ENCODE peak calls at places on chromosomes 6 and 20, in five cellular contexts. J, I, W, S and C are unnamed samples.

GRCh38 chr6:73452107-73452461 is at the start of gene CGAS:
- DNase-seq in J (peak), I (no peak), W (peak), S (peak), C (no peak)

GRCh38 chr6:53979468-53980067 is 131.7 kb upstream of the MLIP start:
- DNase-seq in J (no peak), I (no peak), W (no peak), S (peak), C (no peak)

GRCh38 chr6:10643214-10643641 is 51.2 kb downstream of the C6orf52 start:
- DNase-seq in J (no peak), I (no peak), W (no peak), S (no peak), C (no peak)

GRCh38 chr6:75272145-75272840 is 12.3 kb downstream of the TMEM30A start:
- DNase-seq in J (peak), I (no peak), W (no peak), S (no peak), C (no peak)

GRCh38 chr6:2124260-2124709 is 121.1 kb downstream of the GMDS start:
- DNase-seq in J (no peak), I (no peak), W (peak), S (no peak), C (no peak)

GRCh38 chr6:10901751-10902150 is 14.9 kb downstream of the SYCP2L start:
- DNase-seq in J (no peak), I (no peak), W (no peak), S (no peak), C (no peak)

GRCh38 chr6:40359808-40360207 is 227.4 kb downstream of the LRFN2 start:
- DNase-seq in J (no peak), I (no peak), W (no peak), S (peak), C (no peak)

GRCh38 chr6:147508073-147508870 is at the start of gene SAMD5:
- DNase-seq in J (peak), I (no peak), W (peak), S (peak), C (no peak)

GRCh38 chr6:140445474-140446004 is 1071.1 kb upstream of the CITED2 start:
- DNase-seq in J (no peak), I (no peak), W (no peak), S (peak), C (no peak)

DNA sequence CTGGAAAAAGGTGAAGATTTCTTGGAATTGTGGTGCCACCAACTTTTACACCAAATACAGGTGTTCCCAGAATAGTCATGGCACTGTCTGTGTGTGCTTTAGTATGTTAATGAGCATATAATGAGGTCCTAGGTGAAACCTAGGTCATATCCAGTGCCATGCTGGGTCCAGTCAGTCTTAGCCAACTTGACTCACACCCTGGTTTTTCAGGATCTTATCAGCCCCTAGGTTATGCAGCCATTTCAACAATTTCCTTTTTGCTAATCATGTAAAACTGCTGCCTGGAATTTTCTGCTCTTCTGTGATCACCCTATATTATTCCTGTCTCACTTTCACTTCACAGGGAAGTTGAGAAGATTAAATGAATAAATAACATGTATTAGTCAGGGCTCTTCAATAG is 23.7 kb downstream of the SDHAF4 start:
- DNase-seq in J (no peak), I (no peak), W (no peak), S (peak), C (no peak)
- H3K4me3 ChIP-seq in J (no peak), I (no peak), W (no peak), S (no peak), C (no peak)

GRCh38 chr6:127518212-127518709 is 874 bp downstream of the MTCL3 start:
- DNase-seq in J (no peak), I (no peak), W (no peak), S (peak), C (no peak)

GRCh38 chr6:127517698-127518097 is 1.4 kb downstream of the MTCL3 start:
- DNase-seq in J (no peak), I (no peak), W (no peak), S (no peak), C (no peak)

GRCh38 chr6:127518710-127519468 is at the start of gene MTCL3:
- DNase-seq in J (peak), I (no peak), W (no peak), S (peak), C (no peak)

GRCh38 chr6:127519469-127519785 is 292 bp upstream of the MTCL3 start:
- DNase-seq in J (no peak), I (no peak), W (no peak), S (no peak), C (no peak)

DNA sequence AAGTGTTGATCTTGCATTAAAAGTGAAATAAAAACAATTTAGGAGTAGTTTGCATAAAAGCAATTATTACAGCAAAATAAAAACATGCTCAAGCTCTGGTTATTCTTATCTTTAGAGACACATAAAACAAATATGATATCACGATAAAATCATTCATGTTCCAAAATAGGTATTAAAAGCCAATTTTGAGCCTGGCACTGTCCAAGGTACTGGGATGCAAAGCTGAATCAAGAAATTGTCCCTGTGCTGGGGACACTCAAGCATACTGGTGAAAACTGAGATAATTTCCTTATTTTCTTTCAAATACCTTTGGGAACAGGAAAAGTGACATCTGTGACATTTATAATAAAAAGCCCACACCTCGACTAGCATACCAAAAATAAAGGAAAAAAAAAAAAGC is 926 bp upstream of the MTCL3 start:
- DNase-seq in J (no peak), I (no peak), W (no peak), S (peak), C (no peak)
- H3K4me3 ChIP-seq in J (no peak), I (no peak), W (no peak), S (no peak), C (no peak)

GRCh38 chr6:149563928-149564325 is 2.2 kb upstream of the GINM1 start:
- DNase-seq in J (no peak), I (no peak), W (no peak), S (no peak), C (no peak)

GRCh38 chr6:149565539-149566371 is 420 bp upstream of the GINM1 start:
- DNase-seq in J (peak), I (peak), W (peak), S (peak), C (peak)

GRCh38 chr6:149566372-149567193 is at the start of gene GINM1:
- DNase-seq in J (peak), I (no peak), W (peak), S (peak), C (peak)

GRCh38 chr6:149567194-149567586 is 1.0 kb downstream of the GINM1 start:
- DNase-seq in J (no peak), I (no peak), W (no peak), S (no peak), C (no peak)

DNA sequence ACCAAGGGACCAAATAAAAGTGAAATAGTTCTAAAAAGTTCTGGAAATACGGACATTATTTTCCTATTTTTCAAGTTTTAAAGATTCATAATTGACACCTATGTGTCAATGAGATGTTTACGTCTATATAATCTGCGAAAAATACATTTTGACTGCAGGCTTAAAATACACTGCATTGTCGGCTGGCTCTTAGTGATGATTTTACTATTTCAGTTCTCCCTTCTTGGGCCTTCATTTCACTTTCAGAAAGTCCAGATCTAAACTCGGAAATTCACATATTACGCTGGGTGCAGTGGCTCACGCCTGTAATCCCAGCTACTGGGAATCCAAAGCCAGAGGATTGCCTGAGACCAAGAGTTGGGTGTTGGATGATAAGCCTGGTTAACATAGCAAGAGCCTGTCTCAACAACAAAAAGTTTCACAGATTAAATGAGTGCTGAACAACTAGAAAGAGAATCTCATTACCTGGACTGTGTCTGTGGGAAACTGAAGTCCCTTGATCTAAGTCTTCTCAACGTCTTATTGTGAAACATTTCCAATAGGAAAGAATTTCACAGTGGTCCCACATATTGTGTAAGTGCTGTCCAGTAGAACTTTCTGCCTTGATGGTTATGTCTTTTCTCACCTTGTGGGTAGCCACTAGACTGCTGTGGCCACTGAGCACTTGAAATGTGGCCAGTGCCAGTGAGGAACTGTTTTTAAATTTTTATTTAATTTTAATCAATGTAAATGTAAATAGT is 1.8 kb downstream of the GINM1 start:
- DNase-seq in J (no peak), I (no peak), W (no peak), S (no peak), C (no peak)
- H3K4me3 ChIP-seq in J (no peak), I (no peak), W (no peak), S (no peak), C (no peak)

GRCh38 chr20:328596-329324 is 3.4 kb downstream of the SOX12 start:
- DNase-seq in J (no peak), I (no peak), W (no peak), S (no peak), C (no peak)

GRCh38 chr20:330233-331149 is 5.1 kb downstream of the SOX12 start:
- DNase-seq in J (peak), I (no peak), W (peak), S (peak), C (no peak)

GRCh38 chr20:329851-330232 is 4.5 kb downstream of the SOX12 start:
- DNase-seq in J (no peak), I (no peak), W (no peak), S (no peak), C (no peak)

GRCh38 chr20:327946-328563 is 2.7 kb downstream of the SOX12 start:
- DNase-seq in J (no peak), I (no peak), W (peak), S (no peak), C (no peak)

GRCh38 chr20:329325-329695 is 4.0 kb downstream of the SOX12 start:
- DNase-seq in J (no peak), I (no peak), W (no peak), S (no peak), C (no peak)
- H3K4me3 ChIP-seq in J (no peak), I (peak), W (no peak), S (no peak), C (no peak)

DNA sequence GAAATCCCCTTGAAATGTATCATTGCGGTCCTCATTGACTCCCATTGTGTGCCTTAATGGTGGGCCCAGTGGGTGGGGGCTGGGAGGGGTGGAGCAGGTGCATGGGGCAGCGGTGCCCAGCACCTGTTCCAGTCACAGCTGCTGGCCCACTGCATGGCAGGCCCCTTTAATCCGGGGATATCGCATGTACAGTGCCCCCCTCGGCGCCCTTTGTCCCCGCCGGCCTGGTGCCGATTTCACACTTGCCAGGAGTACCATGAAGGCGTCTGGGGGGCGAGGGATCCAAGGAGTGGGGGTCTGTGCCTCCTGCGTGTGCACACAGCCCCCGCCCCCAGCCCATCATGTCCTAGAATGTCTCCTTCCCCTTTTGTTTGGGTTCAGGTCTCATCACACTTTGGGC is 2.8 kb downstream of the SNAI1 start:
- DNase-seq in J (no peak), I (no peak), W (no peak), S (no peak), C (no peak)
- H3K4me3 ChIP-seq in J (no peak), I (peak), W (no peak), S (peak), C (peak)

DNA sequence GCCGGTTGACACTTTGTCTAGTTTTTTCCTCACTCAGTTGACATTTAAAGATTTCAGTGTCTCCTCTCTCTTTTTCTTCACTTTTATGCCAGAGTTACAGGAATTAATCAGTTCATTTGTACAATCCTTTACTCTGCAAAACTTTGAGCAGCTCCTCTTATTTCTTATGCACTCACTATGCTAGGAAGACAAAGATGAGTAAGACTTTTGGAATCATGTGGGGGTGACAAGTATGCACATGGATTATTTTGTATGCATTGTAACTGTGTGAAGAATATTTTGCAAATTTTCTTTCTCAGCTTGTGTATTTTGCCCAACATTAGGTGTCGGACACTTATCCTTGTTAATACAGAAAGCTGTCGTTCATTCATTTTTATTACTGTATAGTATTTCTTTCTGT is 88.6 kb downstream of the PPP1R14C start:
- DNase-seq in J (peak), I (no peak), W (no peak), S (no peak), C (no peak)
- H3K4me3 ChIP-seq in J (no peak), I (no peak), W (no peak), S (no peak), C (no peak)

GRCh38 chr6:151059612-151060095 is 180.1 kb upstream of the AKAP12 start:
- DNase-seq in J (peak), I (no peak), W (no peak), S (no peak), C (no peak)

GRCh38 chr6:151063339-151063738 is 176.4 kb upstream of the AKAP12 start:
- DNase-seq in J (peak), I (peak), W (no peak), S (no peak), C (no peak)

GRCh38 chr6:151060742-151061100 is 179.0 kb upstream of the AKAP12 start:
- DNase-seq in J (peak), I (no peak), W (no peak), S (no peak), C (no peak)

GRCh38 chr6:151058021-151058733 is 181.6 kb upstream of the AKAP12 start:
- DNase-seq in J (no peak), I (no peak), W (no peak), S (no peak), C (no peak)

DNA sequence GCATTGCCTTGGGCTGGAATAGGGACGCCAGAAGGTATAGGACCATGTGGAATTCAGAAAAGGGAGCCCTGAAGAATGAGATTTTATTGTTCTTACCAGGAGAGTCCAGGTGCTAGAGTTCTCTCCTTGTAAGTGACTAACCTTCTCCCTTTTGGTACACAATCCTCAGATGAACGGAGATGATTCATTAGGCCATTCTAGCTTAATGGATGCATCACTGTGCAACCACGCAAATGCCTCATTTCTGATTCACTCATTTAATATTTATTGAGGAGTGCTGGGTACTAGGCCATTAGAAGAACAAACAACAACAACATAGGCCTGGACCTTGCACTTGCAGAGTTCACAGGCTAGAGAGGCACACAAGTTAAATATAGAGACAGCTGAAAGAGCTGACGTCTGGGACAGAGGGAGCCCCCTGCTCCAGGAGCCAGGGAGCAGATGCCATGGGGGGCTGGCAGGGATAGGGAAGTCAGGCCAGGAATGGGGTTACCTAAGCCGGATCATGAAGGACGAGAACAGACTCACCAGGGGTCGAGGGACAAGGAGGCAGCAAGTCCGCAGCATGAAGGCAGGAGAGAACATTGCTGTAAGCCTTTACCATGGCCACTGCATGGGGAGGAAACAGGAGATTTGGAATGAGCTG is 179.5 kb upstream of the AKAP12 start:
- DNase-seq in J (peak), I (peak), W (no peak), S (no peak), C (no peak)
- H3K4me3 ChIP-seq in J (no peak), I (no peak), W (no peak), S (no peak), C (no peak)

GRCh38 chr6:7691021-7691420 is 34.9 kb upstream of the BMP6 start:
- DNase-seq in J (peak), I (no peak), W (no peak), S (no peak), C (no peak)
- H3K4me3 ChIP-seq in J (no peak), I (no peak), W (no peak), S (no peak), C (no peak)

GRCh38 chr20:62573856-62574611 is 68.3 kb upstream of the SLCO4A1 start:
- DNase-seq in J (no peak), I (no peak), W (no peak), S (no peak), C (no peak)
- H3K4me3 ChIP-seq in J (no peak), I (no peak), W (no peak), S (no peak), C (no peak)

GRCh38 chr20:49811825-49812462 is 684 bp upstream of the SLC9A8 start:
- DNase-seq in J (no peak), I (no peak), W (no peak), S (peak), C (no peak)
- H3K4me3 ChIP-seq in J (peak), I (peak), W (peak), S (peak), C (peak)